ENCODE peak calls at places on chromosomes 6 and 20, in eight cellular contexts. C is body of pancreas; E is right lobe of liver; P is heart left ventricle; H is right cardiac atrium; S is CD8-positive, alpha-beta T cell; G is adrenal gland; Z is testis. K is an unnamed sample.

GRCh38 chr6:40997256-40997957 is 41.6 kb downstream of the UNC5CL start:
- DNase-seq in H (no peak), Z (peak; percentile 29), S (no peak), G (peak; percentile 53), E (no peak), C (peak; percentile 67), P (no peak), K (no peak)

GRCh38 chr6:110814488-110815259 is 595 bp downstream of the CDK19 start:
- DNase-seq in G (peak; percentile 63), C (peak; percentile 42), P (peak; percentile 57), S (peak; percentile 58), H (peak; percentile 84), E (peak; percentile 69), Z (peak; percentile 71), K (peak; percentile 56)

GRCh38 chr6:89310929-89311328 is 4.2 kb downstream of the GABRR2 start:
- DNase-seq in C (no peak), S (no peak), H (no peak), Z (no peak), P (no peak), G (no peak), E (no peak), K (no peak)

GRCh38 chr20:35436175-35436568 is 1.9 kb downstream of the GDF5 start:
- DNase-seq in Z (no peak), H (no peak), G (no peak), C (no peak), E (no peak), S (no peak), P (no peak), K (no peak)

GRCh38 chr6:135161996-135162395 is 19.1 kb upstream of the MYB start:
- DNase-seq in P (no peak), H (no peak), Z (no peak), G (no peak), C (no peak), E (no peak), S (no peak), K (no peak)

GRCh38 chr6:168908166-168908565 is 345.5 kb downstream of the THBS2 start:
- DNase-seq in S (no peak), Z (no peak), G (no peak), H (no peak), E (no peak), P (no peak), C (no peak), K (no peak)

GRCh38 chr20:46709459-46710148 is at the start of gene SLC2A10:
- DNase-seq in C (peak; percentile 72), S (no peak), G (peak; percentile 49), P (peak; percentile 59), E (peak; percentile 78), H (peak; percentile 90), Z (peak; percentile 65), K (peak; percentile 82)

GRCh38 chr6:100134703-100135102 is 140.7 kb upstream of the MCHR2 start:
- DNase-seq in G (no peak), P (no peak), E (no peak), H (no peak), S (no peak), Z (no peak), C (no peak), K (no peak)

GRCh38 chr20:10347481-10347880 is 86.5 kb downstream of the MKKS start:
- DNase-seq in H (no peak), G (no peak), Z (no peak), S (no peak), C (no peak), E (no peak), P (no peak), K (no peak)

GRCh38 chr6:54191460-54191859 is 80.2 kb downstream of the MLIP start:
- DNase-seq in C (no peak), G (no peak), S (no peak), Z (no peak), E (no peak), P (no peak), H (no peak), K (no peak)

GRCh38 chr6:21188505-21189223 is 404.9 kb upstream of the SOX4 start:
- DNase-seq in C (no peak), G (no peak), H (no peak), P (no peak), E (no peak), S (no peak), Z (no peak), K (no peak)

GRCh38 chr20:56893206-56893605 is 264.1 kb downstream of the TFAP2C start:
- DNase-seq in G (no peak), S (no peak), E (no peak), P (no peak), C (peak; percentile 30), H (no peak), Z (no peak), K (no peak)

GRCh38 chr20:14582855-14583254 is 245.4 kb upstream of the FLRT3 start:
- DNase-seq in E (no peak), P (no peak), G (no peak), Z (no peak), S (no peak), H (no peak), C (no peak), K (no peak)

GRCh38 chr20:50292324-50293243 is 102.0 kb downstream of the CEBPB start:
- DNase-seq in P (peak; percentile 90), S (no peak), Z (peak; percentile 91), G (peak; percentile 99), E (peak; percentile 99), H (peak; percentile 98), C (peak; percentile 87), K (no peak)

GRCh38 chr6:125533710-125534397 is 215.6 kb upstream of the HEY2 start:
- DNase-seq in C (no peak), E (no peak), S (no peak), G (no peak), P (no peak), H (no peak), Z (peak; percentile 15), K (no peak)

GRCh38 chr6:48766349-48766748 is 655.4 kb upstream of the PTCHD4 start:
- DNase-seq in H (no peak), C (no peak), Z (no peak), S (no peak), G (no peak), P (no peak), E (no peak), K (no peak)

GRCh38 chr20:5065489-5066383 is 54.0 kb downstream of the PCNA start:
- DNase-seq in S (no peak), Z (peak; percentile 64), P (no peak), C (peak; percentile 96), E (no peak), G (peak; percentile 98), H (peak; percentile 67), K (peak; percentile 98)

GRCh38 chr20:47326718-47327137 is 29.8 kb downstream of the ZMYND8 start:
- DNase-seq in G (no peak), C (no peak), H (no peak), Z (no peak), P (no peak), S (no peak), E (no peak), K (no peak)

GRCh38 chr20:1491281-1491840 is at the start of gene SIRPB2:
- DNase-seq in C (no peak), Z (peak; percentile 28), G (peak; percentile 45), S (no peak), P (peak; percentile 58), H (peak; percentile 77), E (peak; percentile 60), K (no peak)
- H3K27ac ChIP-seq in C (peak within 1 kb of the TSS; percentile 27), Z (peak within 1 kb of the TSS; percentile 14), G (peak within 1 kb of the TSS; percentile 32), S (no peak within 1 kb of the TSS), P (peak within 1 kb of the TSS; percentile 66), H (peak within 1 kb of the TSS; percentile 28), E (peak within 1 kb of the TSS; percentile 49), K (peak within 1 kb of the TSS; percentile 98)

DNA sequence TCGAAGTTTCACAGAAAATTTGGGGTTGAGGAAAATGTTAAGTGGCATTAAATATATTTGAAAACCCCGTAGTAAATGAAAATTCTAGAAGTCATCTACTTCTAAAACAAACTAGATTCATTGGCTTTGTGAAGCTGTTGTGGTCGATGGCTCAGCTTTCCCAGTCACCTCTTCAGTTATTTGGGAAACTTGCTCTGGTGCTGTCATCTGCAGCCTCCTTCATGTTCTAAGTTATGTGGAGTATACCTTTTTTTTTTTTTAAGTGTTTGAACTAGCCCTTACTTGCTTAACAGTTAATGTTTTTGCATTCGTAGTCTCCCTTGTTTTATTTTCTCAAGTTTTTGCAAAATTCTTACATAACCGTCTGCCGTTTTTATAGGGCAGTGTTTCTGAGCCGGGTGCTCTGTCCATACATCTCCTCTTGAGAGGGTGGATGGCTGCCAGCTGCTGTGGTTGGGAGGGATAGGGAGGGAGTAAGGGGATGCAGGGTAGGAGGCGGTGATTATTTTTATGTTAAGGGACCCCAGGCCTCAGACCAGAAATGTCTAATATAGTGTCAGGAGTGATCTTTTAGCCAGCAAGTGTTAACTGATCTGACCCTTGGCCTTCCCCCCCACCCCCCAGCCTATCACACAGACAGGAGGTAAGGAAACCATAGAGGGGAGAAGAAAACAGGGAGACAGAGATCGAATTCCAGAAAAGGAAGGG is 7.1 kb downstream of the RREB1 start:
- DNase-seq in P (no peak), H (no peak), S (no peak), C (no peak), G (no peak), E (no peak), Z (no peak), K (no peak)
- H3K4me1 ChIP-seq in P (peaks cover 16% of the 10 kb centered on the region), H (peaks cover 18% of the 10 kb centered on the region), S (peaks cover 63% of the 10 kb centered on the region), C (peaks cover 47% of the 10 kb centered on the region), G (peaks cover 65% of the 10 kb centered on the region), E (peaks cover 45% of the 10 kb centered on the region), Z (peaks cover 37% of the 10 kb centered on the region), K (peaks cover 39% of the 10 kb centered on the region)

GRCh38 chr20:62114894-62115293 is 7.4 kb upstream of the LSM14B start:
- DNase-seq in Z (no peak), H (peak; percentile 20), P (no peak), S (no peak), E (no peak), G (no peak), C (no peak), K (no peak)

GRCh38 chr20:62111148-62111547 is 11.1 kb upstream of the LSM14B start:
- DNase-seq in C (no peak), H (no peak), G (no peak), E (no peak), P (no peak), Z (no peak), S (no peak), K (no peak)

GRCh38 chr20:62116558-62117361 is 5.5 kb upstream of the LSM14B start:
- DNase-seq in H (peak; percentile 47), S (no peak), E (no peak), C (no peak), P (no peak), Z (no peak), G (no peak), K (peak; percentile 81)

GRCh38 chr20:62117362-62117646 is 5.0 kb upstream of the LSM14B start:
- DNase-seq in E (no peak), H (peak; percentile 13), S (no peak), C (no peak), G (no peak), P (no peak), Z (peak; percentile 58), K (no peak)

GRCh38 chr20:62112368-62112767 is 9.9 kb upstream of the LSM14B start:
- DNase-seq in G (no peak), Z (no peak), H (no peak), E (no peak), P (no peak), S (no peak), C (no peak), K (no peak)
- H3K9me3 ChIP-seq in G (peaks cover 25% of the 10 kb centered on the region), Z (no peaks in the 10 kb centered on the region), H (peaks cover 7% of the 10 kb centered on the region), E (no peaks in the 10 kb centered on the region), P (peaks cover 65% of the 10 kb centered on the region), S (peaks cover 54% of the 10 kb centered on the region), C (no peaks in the 10 kb centered on the region), K (peaks cover 48% of the 10 kb centered on the region)

DNA sequence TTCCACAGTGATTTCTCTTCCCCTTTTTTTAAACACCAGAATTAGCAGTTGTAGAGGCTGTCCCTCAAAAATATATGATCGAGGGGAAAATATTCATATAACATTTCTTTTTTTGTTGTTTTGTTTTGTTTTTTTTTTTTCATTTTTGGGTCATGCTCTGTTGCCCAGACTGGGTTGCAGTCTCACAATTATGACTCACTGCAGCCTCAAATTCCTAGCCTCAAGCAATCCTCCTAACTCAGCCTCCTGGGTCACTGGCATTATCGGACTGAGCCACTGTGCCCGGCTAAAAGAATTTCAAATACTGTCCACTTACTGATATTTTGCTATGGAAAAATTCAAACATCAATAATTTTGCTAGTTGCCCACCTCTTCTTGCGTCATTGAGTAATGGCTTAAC is 134.0 kb downstream of the HFE start:
- DNase-seq in S (no peak), E (no peak), H (no peak), Z (no peak), C (no peak), G (no peak), P (no peak), K (no peak)
- H3K27ac ChIP-seq in S (no peak overlapping the region), E (no peak overlapping the region), H (no peak overlapping the region), Z (no peak overlapping the region), C (no peak overlapping the region), G (no peak overlapping the region), P (no peak overlapping the region), K (no peak overlapping the region)